ENCODE peak calls at places on chromosomes 3 and 15, in four cellular contexts. T is psoas muscle, J is right lobe of liver, F is WERI-Rb-1. V is an unnamed sample.

GRCh38 chr15:52528465-52529288 is at the start of gene MYO5A:
- DNase-seq in T (peak; percentile 89), F (peak; percentile 62), J (peak; percentile 75), V (peak; percentile 79)

GRCh38 chr15:65365229-65365628 is 12.6 kb downstream of the IGDCC3 start:
- DNase-seq in T (no peak), F (no peak), J (no peak), V (no peak)

GRCh38 chr15:60396100-60396499 is 1.7 kb downstream of the ANXA2 start:
- DNase-seq in J (no peak), T (no peak), F (no peak), V (no peak)

GRCh38 chr15:35173444-35174118 is 88.5 kb upstream of the NANOGP8 start:
- DNase-seq in F (no peak), J (no peak), T (no peak), V (no peak)

GRCh38 chr3:56868706-56869105 is 67.0 kb upstream of the ARHGEF3 start:
- DNase-seq in T (no peak), F (no peak), J (no peak), V (peak; percentile 17)

GRCh38 chr3:191087391-191087790 is 111.7 kb upstream of the OSTN start:
- DNase-seq in J (no peak), F (no peak), T (no peak), V (no peak)

GRCh38 chr3:105836533-105836932 is 32.3 kb downstream of the CBLB start:
- DNase-seq in J (no peak), T (no peak), F (no peak), V (no peak)

GRCh38 chr3:146250449-146251382 is at the start of gene PLSCR4:
- DNase-seq in F (peak; percentile 57), J (peak; percentile 87), T (peak; percentile 85), V (peak; percentile 20)

GRCh38 chr3:99842826-99843589 is 25.3 kb downstream of the CMSS1 start:
- DNase-seq in J (no peak), T (no peak), F (no peak), V (no peak)

GRCh38 chr3:11391930-11392688 is 119.9 kb downstream of the ATG7 start:
- DNase-seq in F (no peak), T (no peak), J (no peak), V (no peak)

GRCh38 chr15:66472176-66472999 is 25.2 kb downstream of the SNAPC5 start:
- DNase-seq in T (no peak), F (no peak), J (no peak), V (no peak)

GRCh38 chr15:52790941-52791751 is 1.0 kb upstream of the ONECUT1 start:
- DNase-seq in F (no peak), T (no peak), J (peak; percentile 58), V (no peak)

GRCh38 chr3:120113128-120114116 is 19.2 kb upstream of the GSK3B start:
- DNase-seq in J (no peak), T (no peak), F (no peak), V (no peak)

GRCh38 chr3:52221563-52222318 is 3.7 kb downstream of the TLR9 start:
- DNase-seq in F (no peak), J (no peak), T (no peak), V (no peak)

GRCh38 chr3:78070188-78070587 is 1030.3 kb downstream of the ROBO2 start:
- DNase-seq in F (no peak), T (no peak), J (no peak), V (no peak)

GRCh38 chr3:27138562-27138961 is 230.6 kb downstream of the NEK10 start:
- DNase-seq in F (no peak), T (no peak), J (peak; percentile 53), V (no peak)

GRCh38 chr15:74792227-74793016 is 10.5 kb downstream of the CSK start:
- DNase-seq in F (no peak), T (peak; percentile 66), J (no peak), V (no peak)

GRCh38 chr3:53142986-53143385 is 12.8 kb upstream of the RFT1 start:
- DNase-seq in F (no peak), T (no peak), J (no peak), V (no peak)

GRCh38 chr3:102353804-102354203 is 81.0 kb upstream of the ZPLD1 start:
- DNase-seq in F (no peak), T (no peak), J (no peak), V (no peak)

GRCh38 chr3:98741121-98741716 is 21.9 kb upstream of the ST3GAL6 start:
- DNase-seq in T (no peak), J (no peak), F (no peak), V (no peak)

GRCh38 chr3:100033814-100034490 is 80.3 kb downstream of the FILIP1L start:
- DNase-seq in T (no peak), J (no peak), F (no peak), V (no peak)

GRCh38 chr3:124846189-124846588 is 41.0 kb downstream of the ITGB5 start:
- DNase-seq in F (no peak), T (no peak), J (no peak), V (no peak)

GRCh38 chr15:77507151-77507847 is 86.6 kb downstream of the HMG20A start:
- DNase-seq in F (no peak), T (peak; percentile 79), J (no peak), V (no peak)

GRCh38 chr3:24539699-24540098 is 45.0 kb upstream of the THRB start:
- DNase-seq in T (no peak), J (no peak), F (no peak), V (no peak)

GRCh38 chr3:129758921-129759320 is 134.6 kb downstream of the TMCC1 start:
- DNase-seq in F (no peak), J (no peak), T (no peak), V (no peak)

GRCh38 chr3:108089544-108089943 is 1.3 kb downstream of the CD47 start:
- DNase-seq in T (no peak), F (no peak), J (no peak), V (no peak)

GRCh38 chr15:85443593-85444328 is 63.4 kb downstream of the AKAP13 start:
- DNase-seq in T (no peak), J (no peak), F (no peak), V (no peak)

GRCh38 chr3:169556909-169557308 is 106.6 kb downstream of the MECOM start:
- DNase-seq in T (no peak), F (no peak), J (no peak), V (no peak)

GRCh38 chr3:178078933-178079332 is 457.3 kb upstream of the KCNMB2 start:
- DNase-seq in T (no peak), J (no peak), F (no peak), V (no peak)

GRCh38 chr3:359672-360071 is 163.1 kb downstream of the CHL1 start:
- DNase-seq in T (no peak), J (no peak), F (no peak), V (no peak)
- H3K9me3 ChIP-seq in T (no peaks in the 10 kb centered on the region), J (no peaks in the 10 kb centered on the region), F (no peaks in the 10 kb centered on the region), V (no peaks in the 10 kb centered on the region)

DNA sequence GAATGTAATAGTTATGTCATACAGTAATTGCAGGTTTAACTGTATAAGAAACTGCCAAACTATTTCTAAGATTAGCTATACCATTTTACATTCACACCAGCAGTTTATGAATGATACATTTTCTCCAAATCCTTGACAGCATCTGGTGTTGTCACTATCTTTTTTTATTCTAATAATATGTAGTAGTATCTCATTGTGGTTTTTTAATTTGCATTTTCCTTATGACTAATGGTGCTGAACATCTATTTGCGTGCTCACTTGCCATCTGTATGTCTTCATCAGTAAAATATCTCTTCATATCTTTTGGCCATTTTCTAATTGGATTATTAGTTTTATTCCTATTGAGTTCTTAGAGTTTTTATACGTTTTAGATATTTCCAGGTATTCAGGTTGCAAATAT is 994.0 kb upstream of the SEMA6D start:
- DNase-seq in J (no peak), T (no peak), F (no peak), V (no peak)
- H3K9me3 ChIP-seq in J (no peaks in the 10 kb centered on the region), T (peaks cover 7% of the 10 kb centered on the region), F (no peaks in the 10 kb centered on the region), V (no peaks in the 10 kb centered on the region)

GRCh38 chr15:20349774-20350498 is 191.7 kb downstream of the GOLGA6L6 start:
- DNase-seq in F (no peak), J (no peak), T (peak; percentile 59), V (no peak)
- H3K9me3 ChIP-seq in F (peaks cover 12% of the 10 kb centered on the region), J (no peaks in the 10 kb centered on the region), T (no peaks in the 10 kb centered on the region), V (peaks cover 2% of the 10 kb centered on the region)

DNA sequence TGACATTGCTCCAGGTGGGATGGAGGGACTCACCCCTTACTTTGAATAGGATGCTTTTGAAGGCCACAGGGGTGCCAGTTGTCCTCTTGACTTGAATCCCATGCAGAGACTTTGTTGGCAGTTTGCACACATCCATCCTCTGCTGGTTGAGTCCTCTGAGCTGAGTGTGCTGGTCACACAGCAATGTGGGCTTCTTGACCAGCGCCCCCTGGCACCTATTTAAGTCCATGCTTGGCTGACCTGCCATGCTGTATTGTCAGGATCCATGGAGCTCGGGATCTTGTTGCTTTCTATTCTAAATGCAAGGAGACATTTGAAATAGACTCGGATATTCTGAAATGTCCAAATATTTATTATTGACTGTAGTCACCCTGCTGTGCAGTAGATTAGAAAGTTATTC is 19.8 kb downstream of the RAB7A start:
- DNase-seq in T (no peak), J (no peak), F (no peak), V (no peak)
- H3K9me3 ChIP-seq in T (no peaks in the 10 kb centered on the region), J (no peaks in the 10 kb centered on the region), F (no peaks in the 10 kb centered on the region), V (peaks cover 6% of the 10 kb centered on the region)

V was measured in BE2C.